ENCODE peak calls at places on chromosomes 11 and 22, in six cellular contexts. W, O, Z, B, Y and H are unnamed samples.

GRCh38 chr22:25960375-25960774 is 208.9 kb upstream of the SEZ6L start:
- DNase-seq in O (no peak), W (no peak), Y (no peak), B (no peak), Z (no peak), H (no peak)

GRCh38 chr11:117045196-117045595 is 53.0 kb downstream of the SIK3 start:
- DNase-seq in Y (peak; percentile 64), W (no peak), O (no peak), Z (no peak), B (no peak), H (peak; percentile 17)

GRCh38 chr22:29683536-29683935 is 36.3 kb upstream of the CABP7 start:
- DNase-seq in Z (no peak), B (no peak), O (no peak), Y (peak; percentile 68), W (no peak), H (no peak)

GRCh38 chr11:15843309-15843857 is 513.0 kb downstream of the SOX6 start:
- DNase-seq in Y (peak; percentile 75), W (peak; percentile 33), B (peak; percentile 28), Z (no peak), O (peak; percentile 15), H (no peak)

GRCh38 chr22:17729561-17729960 is 44.7 kb downstream of the BID start:
- DNase-seq in O (no peak), B (no peak), Y (no peak), W (no peak), Z (no peak), H (no peak)

GRCh38 chr22:17057959-17058814 is 26.6 kb upstream of the IL17RA start:
- DNase-seq in Y (peak; percentile 52), B (peak; percentile 73), O (peak; percentile 37), Z (peak; percentile 71), W (peak; percentile 72), H (peak; percentile 71)

GRCh38 chr11:71489311-71490043 is 36.5 kb downstream of the NADSYN1 start:
- DNase-seq in Z (no peak), Y (peak; percentile 43), B (no peak), W (no peak), O (no peak), H (no peak)

GRCh38 chr11:773830-774229 is 3.5 kb downstream of the GATD1 start:
- DNase-seq in O (no peak), Y (no peak), B (no peak), W (no peak), Z (no peak), H (no peak)

GRCh38 chr22:25081409-25081824 is 118.2 kb upstream of the CRYBB3 start:
- DNase-seq in O (no peak), Y (no peak), B (peak; percentile 9), W (peak; percentile 28), Z (no peak), H (peak; percentile 30)

GRCh38 chr11:45803981-45804805 is 756 bp upstream of the SLC35C1 start:
- DNase-seq in Z (peak; percentile 90), B (peak; percentile 38), Y (peak; percentile 57), W (peak; percentile 79), O (peak; percentile 75), H (peak; percentile 74)

GRCh38 chr11:117225553-117226170 is 6.2 kb downstream of the PCSK7 start:
- DNase-seq in B (no peak), Z (no peak), W (no peak), O (no peak), Y (no peak), H (no peak)

GRCh38 chr11:5564259-5565019 is 16.1 kb upstream of the OR52H1 start:
- DNase-seq in W (no peak), O (no peak), Z (no peak), Y (peak; percentile 12), B (no peak), H (no peak)

GRCh38 chr11:69013009-69013951 is at the start of gene MRGPRF:
- DNase-seq in O (peak; percentile 33), B (no peak), W (no peak), Z (peak; percentile 99), Y (peak; percentile 82), H (peak; percentile 33)

GRCh38 chr11:1308745-1309497 is 511 bp downstream of the TOLLIP start:
- DNase-seq in B (no peak), Y (no peak), O (no peak), Z (peak; percentile 72), W (no peak), H (no peak)

GRCh38 chr11:96388891-96389603 is 665 bp downstream of the CCDC82 start:
- DNase-seq in O (no peak), B (no peak), W (no peak), Z (no peak), Y (no peak), H (peak; percentile 75)

GRCh38 chr11:5603326-5603725 is 6.9 kb downstream of the TRIM6 start:
- DNase-seq in Z (no peak), O (no peak), B (no peak), W (no peak), Y (no peak), H (no peak)

GRCh38 chr11:114297806-114298700 is 1.9 kb downstream of the NNMT start:
- DNase-seq in Y (peak; percentile 43), W (no peak), B (no peak), Z (no peak), O (no peak), H (no peak)

GRCh38 chr11:116980136-116980793 is 118.0 kb downstream of the SIK3 start:
- DNase-seq in O (no peak), Z (no peak), Y (no peak), W (no peak), B (no peak), H (no peak)

GRCh38 chr11:2090172-2091111 is 48.7 kb downstream of the IGF2 start:
- DNase-seq in B (no peak), Y (no peak), Z (no peak), W (no peak), O (no peak), H (no peak)

GRCh38 chr11:99505319-99505718 is 484.6 kb downstream of the CNTN5 start:
- DNase-seq in Y (peak; percentile 85), B (no peak), W (no peak), Z (no peak), O (no peak), H (no peak)

GRCh38 chr11:61547246-61547645 is 33.6 kb downstream of the SYT7 start:
- DNase-seq in O (no peak), W (no peak), Y (no peak), B (no peak), Z (no peak), H (no peak)
- TF ChIP-seq CTCF in O (no peak), W (no peak), Y (no peak), B (no peak), Z (no peak), H (no peak)

DNA sequence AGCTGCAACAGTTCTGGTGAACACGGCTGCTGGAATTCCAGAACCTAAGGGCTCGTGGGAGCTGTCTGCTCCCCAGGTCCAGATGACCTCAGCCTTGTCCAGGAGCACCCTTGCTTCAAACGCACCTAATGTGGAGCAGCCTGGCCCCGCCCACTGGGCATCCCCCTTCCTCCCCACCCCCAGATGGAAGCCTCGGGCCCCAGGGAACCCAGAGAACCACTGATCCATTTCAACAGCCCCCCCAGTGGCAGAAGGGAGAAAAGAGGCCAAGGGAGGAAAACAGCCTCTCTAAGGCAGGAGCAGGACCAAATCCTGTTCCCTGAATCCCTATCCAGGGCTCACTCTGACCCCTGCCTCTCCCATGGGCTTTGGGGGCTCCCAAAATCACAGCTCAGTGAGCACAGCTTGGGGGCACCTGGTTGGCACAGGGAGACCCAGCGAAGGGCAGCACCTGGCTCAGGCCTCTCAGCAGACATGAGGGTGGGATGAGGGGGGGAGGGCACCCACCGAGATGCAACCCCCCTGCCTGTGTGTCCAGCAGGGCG is 1.2 kb downstream of the CYTH4 start:
- DNase-seq in Y (no peak), B (no peak), W (no peak), O (no peak), Z (no peak), H (no peak)
- TF ChIP-seq CTCF in Y (peak; percentile 30), B (no peak), W (no peak), O (no peak), Z (no peak), H (no peak)

GRCh38 chr11:134391170-134391569 is 20.9 kb downstream of the B3GAT1 start:
- DNase-seq in Y (no peak), O (no peak), B (no peak), W (no peak), Z (no peak), H (no peak)
- TF ChIP-seq CTCF in Y (no peak), O (no peak), B (no peak), W (no peak), Z (no peak), H (no peak)

DNA sequence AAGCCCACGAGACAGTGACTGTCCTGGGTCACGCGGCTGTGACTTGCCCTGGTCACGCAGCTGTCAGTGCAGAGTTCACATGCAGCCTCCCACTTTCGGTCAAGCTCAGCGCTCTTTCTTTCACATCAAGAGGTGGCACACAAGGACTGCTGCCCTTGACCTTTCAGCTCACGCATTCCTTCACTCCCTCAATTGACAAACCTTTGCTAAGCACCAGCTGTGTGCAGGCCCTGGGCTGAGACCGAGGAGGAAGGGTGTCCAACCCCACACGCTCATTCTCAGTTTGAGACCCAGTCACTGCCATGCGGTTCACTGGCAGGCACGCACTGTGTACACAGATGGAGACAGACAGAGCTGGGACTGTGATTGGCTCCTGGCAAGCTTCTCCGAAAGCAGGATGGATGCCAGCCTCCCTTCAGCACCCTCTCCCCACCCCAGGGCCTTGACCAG is 70.3 kb downstream of the SCUBE1 start:
- DNase-seq in Y (no peak), B (no peak), W (no peak), Z (no peak), O (no peak), H (no peak)
- TF ChIP-seq CTCF in Y (no peak), B (no peak), W (no peak), Z (no peak), O (no peak), H (no peak)

GRCh38 chr11:30586251-30587144 is at the start of gene MPPED2:
- DNase-seq in B (peak; percentile 71), Y (no peak), O (peak; percentile 37), W (peak; percentile 45), Z (peak; percentile 65), H (peak; percentile 37)
- TF ChIP-seq CTCF in B (peak; percentile 67), Y (peak; percentile 10), O (peak; percentile 42), W (peak; percentile 17), Z (peak; percentile 21), H (peak; percentile 46)

GRCh38 chr11:10514210-10514609 is 26.8 kb downstream of the RNF141 start:
- DNase-seq in O (no peak), W (no peak), Z (no peak), Y (peak; percentile 26), B (no peak), H (no peak)
- TF ChIP-seq CTCF in O (peak; percentile 26), W (peak; percentile 43), Z (peak; percentile 44), Y (peak; percentile 13), B (peak; percentile 65), H (no peak)

GRCh38 chr11:64750361-64751054 is 6.6 kb upstream of the RASGRP2 start:
- DNase-seq in W (no peak), O (no peak), Z (no peak), B (no peak), Y (no peak), H (no peak)
- TF ChIP-seq CTCF in W (no peak), O (no peak), Z (no peak), B (no peak), Y (peak; percentile 16), H (no peak)

DNA sequence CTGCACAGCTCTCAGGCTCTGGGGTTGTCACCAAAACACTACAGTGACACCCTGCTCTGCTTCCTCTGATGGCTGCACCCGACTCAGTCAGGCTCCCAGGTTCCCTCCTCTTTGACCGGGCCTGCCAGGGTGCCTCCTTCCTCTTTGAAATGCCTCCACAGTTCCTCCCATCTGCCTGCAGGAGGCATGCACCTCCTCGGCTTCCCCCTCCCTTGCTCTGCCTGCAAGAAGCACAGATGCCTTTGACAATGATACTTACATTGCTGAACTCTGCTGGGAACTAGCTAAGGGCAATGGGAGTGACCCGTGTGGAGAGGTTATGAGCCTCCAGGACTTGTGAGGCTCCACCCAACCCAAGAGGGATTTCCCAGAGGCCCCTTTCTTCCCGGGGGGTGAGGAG is 674.1 kb downstream of the OPCML start:
- DNase-seq in Y (peak; percentile 39), B (peak; percentile 14), Z (no peak), O (no peak), W (no peak), H (peak; percentile 43)
- TF ChIP-seq CTCF in Y (peak; percentile 45), B (peak; percentile 43), Z (no peak), O (no peak), W (no peak), H (peak; percentile 29)